ENCODE peak calls at places on chromosome 7, in four cellular contexts. Q is OCI-LY7; R is upper lobe of left lung; X is effector memory CD4-positive, alpha-beta T cell. G is an unnamed sample. For H3K4me1, the result is how much of the 10 kb centered on the place peaks cover.

GRCh38 chr7:604038-604883 is 84.6 kb upstream of the PDGFA start:
- DNase-seq in Q (no peak), R (peak), X (peak), G (peak)

GRCh38 chr7:156892086-156892800 is 740 bp downstream of the LMBR1 start:
- DNase-seq in Q (peak), R (peak), X (peak), G (peak)

GRCh38 chr7:128266891-128267839 is 26.1 kb downstream of the LEP start:
- DNase-seq in Q (no peak), R (peak), X (no peak), G (peak)

GRCh38 chr7:87395442-87396020 is 50.1 kb downstream of the CROT start:
- DNase-seq in Q (no peak), R (no peak), X (no peak), G (no peak)

GRCh38 chr7:88269606-88270005 is 37.1 kb downstream of the STEAP4 start:
- DNase-seq in Q (no peak), R (no peak), X (no peak), G (no peak)

GRCh38 chr7:97020601-97021442 is 3.8 kb downstream of the DLX5 start:
- DNase-seq in Q (no peak), R (peak), X (no peak), G (no peak)

GRCh38 chr7:128203710-128204214 is 37.3 kb upstream of the LEP start:
- DNase-seq in Q (no peak), R (no peak), X (no peak), G (no peak)

GRCh38 chr7:92843034-92843760 is 6.8 kb upstream of the CDK6 start:
- DNase-seq in Q (no peak), R (no peak), X (no peak), G (no peak)

GRCh38 chr7:153399554-153399940 is 640.0 kb downstream of the ACTR3B start:
- DNase-seq in Q (no peak), R (no peak), X (no peak), G (no peak)

GRCh38 chr7:70749831-70750230 is 382.1 kb upstream of the GALNT17 start:
- DNase-seq in Q (no peak), R (no peak), X (no peak), G (no peak)

GRCh38 chr7:111164442-111164841 is 73.5 kb downstream of the LRRN3 start:
- DNase-seq in Q (no peak), R (no peak), X (no peak), G (no peak)

GRCh38 chr7:148883233-148884048 is 650 bp downstream of the EZH2 start:
- DNase-seq in Q (peak), R (peak), X (peak), G (peak)

GRCh38 chr7:29988391-29989256 is 977 bp downstream of the SCRN1 start:
- DNase-seq in Q (peak), R (peak), X (no peak), G (peak)

GRCh38 chr7:108415821-108416536 is 40.3 kb downstream of the NRCAM start:
- DNase-seq in Q (peak), R (no peak), X (no peak), G (no peak)

GRCh38 chr7:2029936-2030335 is 202.8 kb downstream of the MAD1L1 start:
- DNase-seq in Q (no peak), R (peak), X (no peak), G (peak)

GRCh38 chr7:19116121-19117080 is 1.0 kb downstream of the TWIST1 start:
- DNase-seq in Q (no peak), R (peak), X (no peak), G (peak)

DNA sequence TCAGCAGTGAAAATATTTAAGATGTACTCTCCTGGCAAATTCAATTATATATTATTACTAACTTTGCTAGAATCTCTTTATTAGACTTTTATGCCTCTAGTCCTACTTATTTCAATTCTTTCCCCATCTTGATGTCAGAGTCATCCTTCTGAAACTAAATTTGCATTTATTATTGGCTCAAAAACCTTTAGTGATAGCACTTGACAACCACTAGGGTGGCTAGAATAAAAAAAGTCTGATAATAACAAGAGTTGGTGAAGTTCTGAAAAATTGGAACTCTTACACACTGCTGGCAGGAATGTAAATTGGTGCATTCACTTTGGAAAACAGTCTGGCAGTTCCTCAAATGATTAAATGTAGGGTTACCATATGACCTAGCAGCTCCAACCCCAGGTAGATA is 73.8 kb downstream of the LSMEM1 start:
- DNase-seq in Q (no peak), R (no peak), X (no peak), G (no peak)
- H3K27ac ChIP-seq in Q (no peak), R (no peak), X (no peak), G (no peak)

DNA sequence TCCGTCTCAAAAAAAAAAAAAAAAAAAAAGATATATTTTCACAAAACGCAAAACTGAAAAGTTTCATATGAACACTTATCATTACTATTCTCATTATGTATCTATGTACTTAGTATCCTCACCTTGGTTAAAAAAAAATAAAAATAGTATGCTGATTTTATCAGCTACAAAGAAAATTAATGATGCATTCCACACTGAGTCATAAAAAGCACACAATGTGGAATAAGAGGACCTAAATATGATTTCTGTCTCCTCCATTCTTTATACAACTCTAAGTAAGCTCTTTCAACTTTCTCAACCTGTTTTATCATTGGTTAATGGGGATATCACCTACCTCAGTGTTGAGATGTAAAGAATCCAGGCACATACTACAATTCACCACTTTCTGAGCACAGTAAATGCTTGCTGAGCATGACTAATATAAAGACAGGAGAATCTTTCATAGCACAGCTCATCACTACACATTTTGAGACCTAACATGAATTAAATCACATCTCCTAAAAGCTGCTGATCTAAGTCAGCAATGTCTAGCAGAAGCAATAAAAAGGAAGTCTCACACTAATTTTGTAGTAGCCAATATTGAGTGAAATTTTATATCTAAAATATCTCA is 2.7 kb downstream of the SNX13 start:
- DNase-seq in Q (no peak), R (no peak), X (no peak), G (no peak)
- H3K4me3 ChIP-seq in Q (peak), R (no peak), X (no peak), G (no peak)

DNA sequence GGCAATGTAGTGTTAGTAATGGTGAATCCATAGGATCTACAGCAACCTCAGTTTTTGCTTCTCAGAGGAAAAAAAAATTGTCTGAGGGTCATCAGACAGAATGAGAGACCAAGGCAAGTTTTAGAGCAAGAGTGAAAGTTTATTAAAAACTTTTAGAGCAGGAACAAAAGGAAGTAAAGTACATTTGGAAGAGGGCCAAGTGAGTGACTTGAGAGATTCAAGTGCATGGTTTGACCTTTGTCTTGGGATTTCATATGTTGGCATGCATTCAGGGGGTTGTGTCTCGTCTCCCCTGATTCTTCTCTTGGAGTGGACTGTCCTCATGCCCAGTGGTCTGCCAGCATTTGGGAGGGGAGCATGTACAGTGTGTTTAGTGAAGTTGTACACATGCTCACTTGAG is 109.2 kb downstream of the EEPD1 start:
- DNase-seq in Q (no peak), R (no peak), X (no peak), G (no peak)
- H3K4me1 ChIP-seq in Q (under half), R (half or more), X (under half), G (half or more)

DNA sequence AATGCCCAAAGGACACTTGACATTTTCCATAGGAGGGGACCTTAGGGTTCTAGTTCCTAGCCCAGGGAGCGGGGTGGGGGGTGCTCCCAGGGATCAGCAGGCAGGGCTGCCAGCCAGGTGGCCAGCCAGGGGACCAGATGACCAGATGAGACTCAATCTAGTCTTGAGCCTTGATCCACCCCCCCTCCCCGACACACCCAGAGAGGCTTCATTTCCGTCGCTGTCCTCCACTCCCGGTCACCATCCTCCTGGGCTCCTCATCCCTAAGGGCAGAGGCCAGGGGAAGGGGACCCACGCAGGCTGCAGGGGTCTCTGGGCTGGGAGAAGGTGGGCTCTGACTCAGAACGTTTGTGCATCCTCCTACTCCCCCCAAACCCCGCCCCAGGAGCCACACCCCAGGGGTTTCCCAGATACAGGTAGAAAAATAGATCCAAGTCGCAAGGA is 1.0 kb downstream of the STX1A start:
- DNase-seq in Q (no peak), R (no peak), X (no peak), G (no peak)
- H3K27ac ChIP-seq in Q (no peak), R (no peak), X (peak), G (no peak)

G was measured in heart left ventricle.